ENCODE peak calls at places on chromosome 9, in four cellular contexts. U is HepG2, L is HCT116, X is Panc1. S is an unnamed sample.

GRCh38 chr9:88747768-88748167 is 212.8 kb downstream of the NXNL2 start:
- DNase-seq in U (no peak), L (no peak), X (no peak), S (peak)

GRCh38 chr9:11064853-11065252 is 452.1 kb upstream of the PTPRD start:
- DNase-seq in U (peak), L (no peak), X (no peak), S (peak)

GRCh38 chr9:91844656-91845291 is 105.3 kb downstream of the ROR2 start:
- DNase-seq in U (no peak), L (no peak), X (no peak), S (no peak)

GRCh38 chr9:81671880-81672280 is 17.5 kb downstream of the TLE1 start:
- DNase-seq in U (no peak), L (no peak), X (no peak), S (no peak)

GRCh38 chr9:116152941-116153764 is 438 bp upstream of the PAPPA start:
- DNase-seq in U (no peak), L (no peak), X (no peak), S (no peak)

GRCh38 chr9:115694014-115694413 is 459.6 kb upstream of the PAPPA start:
- DNase-seq in U (peak), L (no peak), X (no peak), S (no peak)

GRCh38 chr9:98775831-98776441 is 20.4 kb downstream of the ANKS6 start:
- DNase-seq in U (peak), L (peak), X (peak), S (peak)

GRCh38 chr9:136771907-136772306 is 7.6 kb upstream of the LCN15 start:
- DNase-seq in U (no peak), L (no peak), X (no peak), S (no peak)

GRCh38 chr9:111362526-111362925 is 32.5 kb upstream of the OR2K2 start:
- DNase-seq in U (no peak), L (no peak), X (no peak), S (no peak)

GRCh38 chr9:33446507-33447403 is 638 bp downstream of the AQP3 start:
- DNase-seq in U (peak), L (no peak), X (no peak), S (peak)

GRCh38 chr9:114216081-114216480 is 60.7 kb downstream of the COL27A1 start:
- DNase-seq in U (no peak), L (no peak), X (no peak), S (no peak)

GRCh38 chr9:128406848-128407391 is 13.7 kb upstream of the CERCAM start:
- DNase-seq in U (peak), L (no peak), X (no peak), S (no peak)

GRCh38 chr9:80664327-80665210 is 1024.8 kb downstream of the TLE1 start:
- DNase-seq in U (no peak), L (no peak), X (no peak), S (no peak)

GRCh38 chr9:98732801-98733200 is 24.1 kb upstream of the GABBR2 start:
- DNase-seq in U (no peak), L (no peak), X (no peak), S (no peak)

GRCh38 chr9:114633452-114634089 is 22.5 kb downstream of the TMEM268 start:
- DNase-seq in U (no peak), L (no peak), X (no peak), S (no peak)

GRCh38 chr9:91915524-91916266 is 34.3 kb downstream of the ROR2 start:
- DNase-seq in U (no peak), L (no peak), X (no peak), S (no peak)

GRCh38 chr9:85425153-85425611 is 316.6 kb downstream of the AGTPBP1 start:
- DNase-seq in U (peak), L (peak), X (peak), S (peak)

GRCh38 chr9:34650816-34651215 is 1.2 kb upstream of the IL11RA start:
- DNase-seq in U (no peak), L (no peak), X (no peak), S (no peak)

GRCh38 chr9:98627291-98627690 is 81.4 kb downstream of the GABBR2 start:
- DNase-seq in U (no peak), L (no peak), X (no peak), S (no peak)

GRCh38 chr9:112029921-112030444 is 133.4 kb downstream of the UGCG start:
- DNase-seq in U (peak), L (no peak), X (peak), S (no peak)

GRCh38 chr9:115850548-115851304 is 302.9 kb upstream of the PAPPA start:
- DNase-seq in U (no peak), L (no peak), X (no peak), S (no peak)

GRCh38 chr9:105331160-105331559 is 86.7 kb downstream of the SLC44A1 start:
- DNase-seq in U (no peak), L (no peak), X (no peak), S (no peak)
- TF ChIP-seq TCF7L2 in U (no peak), L (no peak), X (no peak), S (no peak)

DNA sequence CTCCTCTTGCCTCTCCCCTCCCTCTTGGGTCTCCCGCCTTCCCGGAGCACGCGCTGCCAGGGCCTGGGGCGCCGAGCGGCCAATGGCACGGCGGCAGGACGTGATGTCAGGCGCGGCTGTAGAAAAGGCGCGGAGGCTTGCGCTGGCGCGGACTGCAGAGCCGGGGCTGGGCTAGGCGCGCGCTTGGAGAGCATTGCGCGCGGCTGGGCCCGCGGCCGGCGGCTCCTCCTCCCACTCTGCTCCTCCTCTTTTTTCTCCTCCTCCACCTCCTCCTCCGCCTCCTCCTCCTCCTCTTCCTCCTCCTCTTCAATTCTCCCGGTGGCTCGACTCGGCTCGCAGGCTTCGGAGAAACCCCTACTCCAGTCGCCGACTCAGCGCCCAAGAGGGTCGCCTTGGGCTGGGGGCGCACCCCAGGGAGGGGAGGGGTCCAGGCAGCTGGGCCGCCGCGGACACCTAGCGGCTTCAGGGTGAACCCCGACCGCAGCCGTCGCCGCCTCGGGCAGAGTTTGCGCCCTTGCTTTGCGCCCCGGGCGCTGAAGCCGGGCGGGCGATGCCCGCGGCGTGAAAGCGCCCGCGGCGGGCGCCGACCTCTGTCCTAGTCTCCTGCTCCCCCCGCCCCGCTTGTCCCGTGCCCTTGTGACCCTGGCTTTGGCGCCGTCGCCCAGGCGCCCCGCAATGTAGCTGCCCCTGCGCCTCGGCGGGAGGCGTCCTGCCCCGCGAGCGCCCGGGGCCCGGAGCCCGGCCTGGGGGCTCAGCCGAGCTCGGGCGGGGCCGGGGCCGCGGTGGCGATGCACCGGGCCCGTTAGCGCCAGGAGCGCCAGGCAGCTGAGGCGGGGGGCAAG is at the start of gene LHX2:
- DNase-seq in U (no peak), L (peak), X (no peak), S (peak)
- TF ChIP-seq TCF7L2 in U (no peak), L (no peak), X (no peak), S (no peak)

DNA sequence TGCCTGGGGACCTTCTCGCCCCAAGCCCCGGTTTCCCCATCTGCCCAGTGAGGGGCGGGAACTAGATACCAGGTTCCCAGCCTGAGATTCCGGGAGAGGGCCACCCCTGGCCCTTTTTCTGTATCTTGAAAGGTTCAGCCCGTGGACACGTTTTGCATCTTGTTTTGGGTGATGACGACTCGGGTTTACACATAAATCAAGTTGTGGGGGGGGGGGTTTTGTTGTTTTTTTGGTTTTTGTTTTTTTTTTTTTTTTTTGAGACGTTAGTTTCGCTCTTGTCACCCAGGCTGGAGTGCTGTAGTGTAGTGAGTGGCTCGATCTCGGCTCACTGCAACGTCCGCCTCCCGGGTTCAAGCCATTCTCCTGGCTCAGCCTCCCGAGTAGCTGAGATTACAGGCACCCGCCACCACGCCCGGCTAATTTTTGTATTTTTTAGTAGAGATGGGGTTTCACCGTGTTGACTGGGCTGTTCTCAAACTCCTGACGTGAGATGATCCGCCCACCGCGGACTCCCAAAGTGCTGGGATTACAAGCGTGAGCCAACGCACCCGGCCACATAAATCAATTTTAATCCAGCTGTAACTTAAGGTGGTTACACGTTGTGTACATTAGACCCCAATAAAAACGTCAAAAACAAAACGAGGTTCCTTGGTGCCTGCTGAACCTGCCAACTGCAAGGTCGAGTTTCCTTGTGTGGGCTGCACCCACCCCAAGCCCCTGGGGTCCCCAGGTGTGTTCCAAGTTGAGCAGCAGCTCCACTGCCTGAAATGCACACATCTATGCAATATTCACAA is 1.1 kb upstream of the BRD3 start:
- DNase-seq in U (no peak), L (no peak), X (peak), S (no peak)
- TF ChIP-seq TCF7L2 in U (no peak), L (no peak), X (no peak), S (no peak)

DNA sequence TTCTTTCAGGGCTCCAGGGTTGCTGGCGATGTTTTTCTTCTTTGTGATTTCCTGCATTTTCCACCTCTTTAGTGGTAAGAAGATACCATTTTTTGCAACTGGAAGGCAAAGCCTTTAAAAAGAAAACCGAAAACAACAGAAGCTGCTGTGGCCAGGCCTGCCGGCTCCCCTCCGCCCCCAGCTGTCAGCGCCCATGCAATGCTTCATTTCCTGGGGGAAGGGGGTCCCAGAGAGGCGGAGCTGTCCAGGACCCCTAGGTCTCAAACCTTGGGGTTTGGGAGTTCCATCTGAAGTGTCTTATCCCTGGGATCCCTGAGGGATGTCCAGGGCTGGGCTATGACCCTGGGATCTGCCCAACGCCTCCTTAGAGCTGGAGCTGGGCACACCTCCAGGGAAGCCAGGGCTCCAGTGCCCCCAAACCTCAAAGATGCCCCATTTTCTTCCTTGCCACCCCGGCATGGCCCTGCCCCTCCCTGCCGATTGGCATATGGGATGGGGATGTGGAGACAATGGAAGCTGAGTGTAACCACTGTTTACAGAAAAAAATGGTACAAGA is 257.2 kb upstream of the MVB12B start:
- DNase-seq in U (no peak), L (no peak), X (no peak), S (no peak)
- TF ChIP-seq TCF7L2 in U (no peak), L (no peak), X (no peak), S (no peak)